ENCODE peak calls at places on chromosomes 7 and 10, in four cellular contexts. Z, V, R and S are unnamed samples. For H3K4me1, the result is how much of the 10 kb centered on the place peaks cover.

GRCh38 chr7:133186060-133186459 is 66.8 kb upstream of the EXOC4 start:
- DNase-seq in Z (no peak), V (no peak), R (no peak), S (no peak)

GRCh38 chr7:32532716-32533115 is 37.4 kb downstream of the AVL9 start:
- DNase-seq in Z (no peak), V (no peak), R (peak), S (no peak)

GRCh38 chr10:117351558-117351957 is 23.7 kb downstream of the PDZD8 start:
- DNase-seq in Z (no peak), V (no peak), R (no peak), S (no peak)

GRCh38 chr7:81135322-81135721 is 216.5 kb upstream of the SEMA3C start:
- DNase-seq in Z (no peak), V (no peak), R (no peak), S (no peak)

GRCh38 chr7:22569586-22570321 is 69.8 kb upstream of the STEAP1B start:
- DNase-seq in Z (no peak), V (peak), R (peak), S (no peak)

GRCh38 chr10:77602231-77602912 is 35.2 kb downstream of the KCNMA1 start:
- DNase-seq in Z (no peak), V (no peak), R (no peak), S (no peak)

GRCh38 chr7:137989127-137989526 is 12.8 kb downstream of the CREB3L2 start:
- DNase-seq in Z (peak), V (no peak), R (no peak), S (no peak)

GRCh38 chr7:1274121-1274875 is 41.6 kb downstream of the UNCX start:
- DNase-seq in Z (no peak), V (no peak), R (peak), S (no peak)

GRCh38 chr10:89341136-89341535 is 13.3 kb downstream of the IFIT3 start:
- DNase-seq in Z (no peak), V (no peak), R (no peak), S (no peak)

GRCh38 chr10:14658331-14659122 is 116.2 kb downstream of the FAM107B start:
- DNase-seq in Z (no peak), V (no peak), R (no peak), S (no peak)

GRCh38 chr7:32319019-32319382 is 171.2 kb downstream of the LSM5 start:
- DNase-seq in Z (no peak), V (no peak), R (no peak), S (no peak)

GRCh38 chr10:98404571-98405396 is 10.2 kb downstream of the PYROXD2 start:
- DNase-seq in Z (no peak), V (no peak), R (no peak), S (no peak)

GRCh38 chr7:158325530-158326381 is 261.9 kb downstream of the PTPRN2 start:
- DNase-seq in Z (peak), V (peak), R (no peak), S (no peak)

GRCh38 chr7:35727571-35727970 is 32.6 kb upstream of the HERPUD2 start:
- DNase-seq in Z (no peak), V (no peak), R (no peak), S (no peak)

GRCh38 chr7:135249901-135250300 is 16.3 kb downstream of the STRA8 start:
- DNase-seq in Z (no peak), V (no peak), R (no peak), S (no peak)

GRCh38 chr10:124417846-124418725 is 637 bp downstream of the OAT start:
- DNase-seq in Z (peak), V (peak), R (peak), S (no peak)

GRCh38 chr10:128178319-128178937 is 52.2 kb upstream of the MKI67 start:
- DNase-seq in Z (peak), V (no peak), R (no peak), S (no peak)

GRCh38 chr10:44966816-44967509 is 7.4 kb downstream of the RASSF4 start:
- DNase-seq in Z (no peak), V (peak), R (no peak), S (no peak)

GRCh38 chr7:64874114-64874513 is 29.0 kb upstream of the ZNF273 start:
- DNase-seq in Z (no peak), V (no peak), R (no peak), S (no peak)

GRCh38 chr10:4596951-4597350 is 229.1 kb upstream of the AKR1E2 start:
- DNase-seq in Z (no peak), V (no peak), R (no peak), S (no peak)

GRCh38 chr10:25666276-25666675 is 267.8 kb upstream of the MYO3A start:
- DNase-seq in Z (no peak), V (no peak), R (no peak), S (no peak)

GRCh38 chr10:127942811-127943210 is 35.9 kb downstream of the PTPRE start:
- DNase-seq in Z (no peak), V (no peak), R (no peak), S (no peak)

GRCh38 chr10:103836776-103837344 is 18.5 kb downstream of the SH3PXD2A start:
- DNase-seq in Z (no peak), V (no peak), R (no peak), S (no peak)

GRCh38 chr7:77258014-77258413 is 58.4 kb upstream of the FGL2 start:
- DNase-seq in Z (no peak), V (no peak), R (no peak), S (no peak)

GRCh38 chr7:47366211-47366610 is 215.7 kb downstream of the TNS3 start:
- DNase-seq in Z (no peak), V (no peak), R (no peak), S (no peak)

GRCh38 chr7:129439963-129440625 is 5.9 kb downstream of the STRIP2 start:
- DNase-seq in Z (no peak), V (no peak), R (no peak), S (no peak)

GRCh38 chr10:131199646-131200045 is 111.9 kb downstream of the TCERG1L start:
- DNase-seq in Z (no peak), V (no peak), R (peak), S (no peak)

GRCh38 chr10:48400129-48400849 is 93.8 kb downstream of the MAPK8 start:
- DNase-seq in Z (no peak), V (no peak), R (no peak), S (no peak)

GRCh38 chr10:49177391-49178355 is 10.5 kb downstream of the TMEM273 start:
- DNase-seq in Z (no peak), V (peak), R (no peak), S (peak)

GRCh38 chr7:28069788-28070187 is 110.8 kb downstream of the JAZF1 start:
- DNase-seq in Z (peak), V (no peak), R (peak), S (no peak)

GRCh38 chr7:24877790-24878311 is 102.1 kb downstream of the OSBPL3 start:
- DNase-seq in Z (no peak), V (no peak), R (no peak), S (no peak)

GRCh38 chr7:130732980-130733865 is 784 bp downstream of the KLF14 start:
- DNase-seq in Z (peak), V (no peak), R (peak), S (no peak)

GRCh38 chr10:32114500-32114899 is 58.3 kb upstream of the KIF5B start:
- DNase-seq in Z (no peak), V (no peak), R (no peak), S (no peak)

GRCh38 chr7:140165422-140165821 is 11.4 kb downstream of the KDM7A start:
- DNase-seq in Z (no peak), V (no peak), R (no peak), S (no peak)

GRCh38 chr10:62744136-62744535 is 60.4 kb upstream of the ADO start:
- DNase-seq in Z (no peak), V (no peak), R (no peak), S (no peak)

GRCh38 chr7:36955730-36956129 is 231.4 kb upstream of the AOAH start:
- DNase-seq in Z (no peak), V (no peak), R (no peak), S (no peak)

GRCh38 chr7:155951554-155952158 is 139.4 kb upstream of the SHH start:
- DNase-seq in Z (peak), V (peak), R (no peak), S (no peak)

GRCh38 chr7:155953781-155954549 is 141.7 kb upstream of the SHH start:
- DNase-seq in Z (peak), V (no peak), R (no peak), S (no peak)

GRCh38 chr7:155955367-155955635 is 143.0 kb upstream of the SHH start:
- DNase-seq in Z (no peak), V (no peak), R (no peak), S (no peak)

GRCh38 chr7:155954550-155955366 is 142.5 kb upstream of the SHH start:
- DNase-seq in Z (no peak), V (peak), R (no peak), S (no peak)

GRCh38 chr7:155953501-155953778 is 141.2 kb upstream of the SHH start:
- DNase-seq in Z (no peak), V (no peak), R (no peak), S (no peak)
- H3K4me1 ChIP-seq in Z (under half), V (under half), R (under half), S (under half)

DNA sequence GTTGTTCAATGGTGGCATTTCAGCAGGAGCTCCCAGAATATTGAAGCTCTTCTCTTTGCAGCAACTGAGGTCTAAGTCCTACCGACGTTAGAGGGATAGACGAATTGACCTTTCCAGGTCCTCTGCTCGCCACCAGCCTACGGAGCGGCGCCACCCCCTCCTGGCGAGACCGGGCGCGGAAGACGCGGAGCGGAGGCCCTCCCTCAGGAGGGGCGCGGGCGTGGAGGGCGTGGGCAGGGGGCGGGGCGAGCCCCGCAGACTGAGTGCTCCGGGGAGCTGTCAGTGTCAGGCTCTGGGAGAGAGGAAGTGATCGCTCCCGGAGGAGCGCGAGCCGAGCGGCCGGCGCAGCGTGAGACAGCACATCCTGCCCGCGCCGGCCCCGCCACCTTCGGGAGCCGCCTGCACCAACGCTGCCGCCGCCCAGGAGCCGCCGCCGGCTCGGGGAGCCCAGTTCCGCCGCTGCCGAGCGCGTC is at the start of gene DYNC1I1:
- DNase-seq in Z (peak), V (peak), R (peak), S (peak)
- H3K27ac ChIP-seq in Z (no peak), V (peak), R (no peak), S (peak)

GRCh38 chr7:106167439-106168136 is 55.5 kb upstream of the SYPL1 start:
- DNase-seq in Z (no peak), V (no peak), R (no peak), S (no peak)

GRCh38 chr7:106163257-106163656 is 51.1 kb upstream of the SYPL1 start:
- DNase-seq in Z (no peak), V (no peak), R (no peak), S (no peak)

GRCh38 chr7:106165328-106165727 is 53.2 kb upstream of the SYPL1 start:
- DNase-seq in Z (no peak), V (no peak), R (no peak), S (no peak)

GRCh38 chr7:106170216-106170615 is 58.1 kb upstream of the SYPL1 start:
- DNase-seq in Z (no peak), V (no peak), R (no peak), S (no peak)

GRCh38 chr7:106166651-106167342 is 54.7 kb upstream of the SYPL1 start:
- DNase-seq in Z (peak), V (no peak), R (no peak), S (no peak)
- TF ChIP-seq CTCF in Z (peak), V (peak), R (peak), S (peak)

DNA sequence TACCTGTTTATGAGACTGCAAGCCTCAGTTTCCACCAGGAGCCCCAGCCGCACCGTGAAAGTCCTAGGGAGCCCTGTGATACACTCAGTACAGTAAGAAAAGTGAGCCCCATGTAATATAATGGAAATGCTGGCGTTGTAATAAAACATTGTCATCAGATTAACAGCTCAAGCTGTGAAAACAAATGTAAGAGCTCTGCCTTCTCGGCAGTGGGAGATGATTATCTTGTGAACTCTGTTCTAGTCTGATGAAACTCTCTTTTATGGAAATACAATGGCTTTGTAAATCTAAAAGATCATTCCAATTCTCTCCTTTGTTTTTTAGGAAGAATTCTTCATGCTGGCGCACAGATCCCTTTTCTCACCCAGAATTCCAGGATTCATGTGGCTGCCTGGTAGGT is 299.9 kb downstream of the ABCA13 start:
- DNase-seq in Z (no peak), V (no peak), R (no peak), S (no peak)
- H3K4me1 ChIP-seq in Z (under half), V (under half), R (under half), S (under half)

GRCh38 chr7:50352282-50352681 is 47.8 kb downstream of the IKZF1 start:
- DNase-seq in Z (no peak), V (no peak), R (no peak), S (no peak)
- H3K27ac ChIP-seq in Z (no peak), V (no peak), R (peak), S (no peak)

GRCh38 chr10:106705576-106706526 is 458.7 kb downstream of the SORCS1 start:
- DNase-seq in Z (peak), V (peak), R (no peak), S (no peak)
- TF ChIP-seq CTCF in Z (peak), V (peak), R (peak), S (peak)

GRCh38 chr10:95171336-95171735 is 22.7 kb upstream of the ACSM6 start:
- DNase-seq in Z (no peak), V (no peak), R (no peak), S (no peak)

GRCh38 chr10:95170790-95171189 is 23.2 kb upstream of the ACSM6 start:
- DNase-seq in Z (no peak), V (no peak), R (no peak), S (no peak)

GRCh38 chr10:95169522-95169921 is 24.5 kb upstream of the ACSM6 start:
- DNase-seq in Z (no peak), V (no peak), R (no peak), S (no peak)

GRCh38 chr10:95176101-95176500 is 17.9 kb upstream of the ACSM6 start:
- DNase-seq in Z (no peak), V (no peak), R (no peak), S (no peak)

GRCh38 chr10:95172851-95173250 is 21.2 kb upstream of the ACSM6 start:
- DNase-seq in Z (no peak), V (no peak), R (no peak), S (no peak)
- H3K4me1 ChIP-seq in Z (under half), V (under half), R (under half), S (under half)

GRCh38 chr10:80444124-80444523 is 10.0 kb upstream of the TSPAN14 start:
- DNase-seq in Z (no peak), V (no peak), R (no peak), S (no peak)

GRCh38 chr10:80447618-80448190 is 6.4 kb upstream of the TSPAN14 start:
- DNase-seq in Z (no peak), V (no peak), R (no peak), S (no peak)

GRCh38 chr10:80442879-80443278 is 11.2 kb upstream of the TSPAN14 start:
- DNase-seq in Z (no peak), V (no peak), R (no peak), S (no peak)

GRCh38 chr10:80443531-80443974 is 10.6 kb upstream of the TSPAN14 start:
- DNase-seq in Z (peak), V (no peak), R (no peak), S (no peak)

DNA sequence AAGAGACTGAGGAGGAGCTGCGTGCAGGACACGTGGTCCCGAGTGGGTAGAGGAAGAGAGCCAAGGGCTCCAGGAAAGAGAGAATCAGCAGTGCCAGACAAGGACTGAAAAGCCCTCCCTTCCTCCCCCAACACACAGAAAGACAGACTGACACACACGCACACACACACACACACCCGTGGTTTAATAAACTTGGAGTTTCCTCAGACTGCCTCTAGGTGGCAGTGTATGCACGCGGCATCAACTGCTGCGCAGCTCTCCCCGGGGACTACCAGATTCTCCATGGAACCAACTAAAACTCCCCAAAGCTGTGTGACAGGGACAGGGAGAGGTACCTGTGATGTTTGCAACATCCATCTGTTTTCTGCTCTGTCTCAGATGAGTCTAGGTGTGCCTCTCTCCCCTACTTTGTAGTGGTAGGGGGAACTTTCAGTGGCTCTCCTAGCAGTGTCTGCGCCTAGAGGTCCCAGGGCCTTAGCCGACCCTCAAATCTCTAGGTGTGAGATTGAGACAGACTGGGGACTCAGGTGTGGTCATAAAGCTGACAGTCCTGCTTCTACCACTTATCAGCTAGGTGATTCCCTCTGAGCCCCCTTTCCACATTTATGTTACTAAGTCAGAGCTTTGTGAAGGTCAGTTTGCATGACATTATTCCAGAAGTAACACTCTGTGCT is 9.3 kb upstream of the TSPAN14 start:
- DNase-seq in Z (peak), V (no peak), R (peak), S (no peak)
- H3K27ac ChIP-seq in Z (no peak), V (no peak), R (peak), S (no peak)